ENCODE peak calls at places on chromosomes 16 and 17, in eight cellular contexts. One of them, this sample, is unnamed.
A peak's percentile ranks its signal among the peaks of the same experiment; 100 is the strongest.

GRCh38 chr17:14838567-14838966 is 426.6 kb downstream of the PMP22 start:
- DNase-seq in cardiac muscle cell: no peak
- DNase-seq in naive thymus-derived CD4-positive, alpha-beta T cell: no peak
- DNase-seq in tibial artery: no peak
- DNase-seq in transverse colon: no peak
- DNase-seq in OCI-LY7: no peak
- DNase-seq in IMR-90: peak; percentile 38
- DNase-seq in heart left ventricle: no peak
- DNase-seq in this sample: no peak

GRCh38 chr16:35754391-35755369 is 2295.3 kb downstream of the TP53TG3F start:
- DNase-seq in naive thymus-derived CD4-positive, alpha-beta T cell: no peak
- DNase-seq in cardiac muscle cell: no peak
- DNase-seq in heart left ventricle: no peak
- DNase-seq in transverse colon: no peak
- DNase-seq in tibial artery: no peak
- DNase-seq in OCI-LY7: no peak
- DNase-seq in IMR-90: no peak
- DNase-seq in this sample: no peak

GRCh38 chr17:4247981-4248388 is 15.8 kb downstream of the ANKFY1 start:
- DNase-seq in naive thymus-derived CD4-positive, alpha-beta T cell: no peak
- DNase-seq in cardiac muscle cell: no peak
- DNase-seq in transverse colon: peak; percentile 82
- DNase-seq in OCI-LY7: no peak
- DNase-seq in heart left ventricle: no peak
- DNase-seq in IMR-90: no peak
- DNase-seq in tibial artery: no peak
- DNase-seq in this sample: peak; percentile 89

GRCh38 chr17:8360260-8360659 is 16.2 kb downstream of the KRABD2 start:
- DNase-seq in IMR-90: no peak
- DNase-seq in tibial artery: no peak
- DNase-seq in OCI-LY7: no peak
- DNase-seq in cardiac muscle cell: no peak
- DNase-seq in naive thymus-derived CD4-positive, alpha-beta T cell: no peak
- DNase-seq in heart left ventricle: no peak
- DNase-seq in transverse colon: no peak
- DNase-seq in this sample: no peak

GRCh38 chr17:11628374-11628773 is 30.1 kb downstream of the DNAH9 start:
- DNase-seq in naive thymus-derived CD4-positive, alpha-beta T cell: no peak
- DNase-seq in cardiac muscle cell: no peak
- DNase-seq in transverse colon: no peak
- DNase-seq in OCI-LY7: no peak
- DNase-seq in tibial artery: no peak
- DNase-seq in heart left ventricle: no peak
- DNase-seq in IMR-90: no peak
- DNase-seq in this sample: peak; percentile 92

GRCh38 chr17:40443988-40444899 is 994 bp downstream of the IGFBP4 start:
- DNase-seq in naive thymus-derived CD4-positive, alpha-beta T cell: no peak
- DNase-seq in OCI-LY7: no peak
- DNase-seq in IMR-90: peak; percentile 19
- DNase-seq in heart left ventricle: no peak
- DNase-seq in transverse colon: peak; percentile 27
- DNase-seq in tibial artery: no peak
- DNase-seq in cardiac muscle cell: peak; percentile 48
- DNase-seq in this sample: peak; percentile 76

GRCh38 chr17:43338886-43339516 is 59.8 kb upstream of the ARL4D start:
- DNase-seq in transverse colon: peak; percentile 82
- DNase-seq in cardiac muscle cell: peak; percentile 54
- DNase-seq in heart left ventricle: peak; percentile 77
- DNase-seq in naive thymus-derived CD4-positive, alpha-beta T cell: peak; percentile 37
- DNase-seq in tibial artery: peak; percentile 84
- DNase-seq in IMR-90: no peak
- DNase-seq in OCI-LY7: peak; percentile 67
- DNase-seq in this sample: peak; percentile 90

GRCh38 chr17:80195671-80196529 is 24.2 kb downstream of the SGSH start:
- DNase-seq in cardiac muscle cell: no peak
- DNase-seq in transverse colon: no peak
- DNase-seq in tibial artery: no peak
- DNase-seq in IMR-90: no peak
- DNase-seq in OCI-LY7: peak; percentile 51
- DNase-seq in heart left ventricle: no peak
- DNase-seq in naive thymus-derived CD4-positive, alpha-beta T cell: peak; percentile 54
- DNase-seq in this sample: peak; percentile 87

GRCh38 chr17:11485802-11486421 is 112.4 kb upstream of the DNAH9 start:
- DNase-seq in naive thymus-derived CD4-positive, alpha-beta T cell: no peak
- DNase-seq in heart left ventricle: no peak
- DNase-seq in cardiac muscle cell: no peak
- DNase-seq in tibial artery: no peak
- DNase-seq in transverse colon: no peak
- DNase-seq in IMR-90: no peak
- DNase-seq in OCI-LY7: no peak
- DNase-seq in this sample: peak; percentile 74

GRCh38 chr17:57284583-57284982 is 28.3 kb downstream of the MSI2 start:
- DNase-seq in OCI-LY7: no peak
- DNase-seq in tibial artery: no peak
- DNase-seq in IMR-90: no peak
- DNase-seq in transverse colon: no peak
- DNase-seq in heart left ventricle: no peak
- DNase-seq in naive thymus-derived CD4-positive, alpha-beta T cell: no peak
- DNase-seq in cardiac muscle cell: no peak
- DNase-seq in this sample: no peak

GRCh38 chr16:22195445-22195694 is 10.7 kb upstream of the EEF2K start:
- DNase-seq in OCI-LY7: no peak
- DNase-seq in transverse colon: no peak
- DNase-seq in IMR-90: no peak
- DNase-seq in cardiac muscle cell: no peak
- DNase-seq in heart left ventricle: no peak
- DNase-seq in tibial artery: no peak
- DNase-seq in naive thymus-derived CD4-positive, alpha-beta T cell: no peak
- DNase-seq in this sample: no peak

GRCh38 chr16:57646388-57647039 is 18.1 kb downstream of the ADGRG1 start:
- DNase-seq in heart left ventricle: no peak
- DNase-seq in tibial artery: no peak
- DNase-seq in IMR-90: no peak
- DNase-seq in naive thymus-derived CD4-positive, alpha-beta T cell: no peak
- DNase-seq in cardiac muscle cell: no peak
- DNase-seq in transverse colon: no peak
- DNase-seq in OCI-LY7: no peak
- DNase-seq in this sample: no peak

GRCh38 chr17:38571833-38572274 is 33.9 kb downstream of the SRCIN1 start:
- DNase-seq in OCI-LY7: no peak
- DNase-seq in heart left ventricle: no peak
- DNase-seq in IMR-90: no peak
- DNase-seq in naive thymus-derived CD4-positive, alpha-beta T cell: no peak
- DNase-seq in cardiac muscle cell: no peak
- DNase-seq in tibial artery: no peak
- DNase-seq in transverse colon: no peak
- DNase-seq in this sample: peak; percentile 75

GRCh38 chr17:38569701-38570512 is 35.8 kb downstream of the SRCIN1 start:
- DNase-seq in transverse colon: no peak
- DNase-seq in OCI-LY7: no peak
- DNase-seq in tibial artery: no peak
- DNase-seq in heart left ventricle: no peak
- DNase-seq in IMR-90: no peak
- DNase-seq in cardiac muscle cell: no peak
- DNase-seq in naive thymus-derived CD4-positive, alpha-beta T cell: no peak
- DNase-seq in this sample: no peak

GRCh38 chr17:38572292-38572664 is 33.5 kb downstream of the SRCIN1 start:
- DNase-seq in naive thymus-derived CD4-positive, alpha-beta T cell: no peak
- DNase-seq in transverse colon: no peak
- DNase-seq in cardiac muscle cell: no peak
- DNase-seq in heart left ventricle: no peak
- DNase-seq in IMR-90: no peak
- DNase-seq in tibial artery: no peak
- DNase-seq in OCI-LY7: no peak
- DNase-seq in this sample: no peak

GRCh38 chr17:38574712-38575111 is 31.0 kb downstream of the SRCIN1 start:
- DNase-seq in naive thymus-derived CD4-positive, alpha-beta T cell: no peak
- DNase-seq in tibial artery: no peak
- DNase-seq in heart left ventricle: no peak
- DNase-seq in transverse colon: no peak
- DNase-seq in OCI-LY7: no peak
- DNase-seq in cardiac muscle cell: no peak
- DNase-seq in IMR-90: no peak
- DNase-seq in this sample: peak; percentile 80

DNA sequence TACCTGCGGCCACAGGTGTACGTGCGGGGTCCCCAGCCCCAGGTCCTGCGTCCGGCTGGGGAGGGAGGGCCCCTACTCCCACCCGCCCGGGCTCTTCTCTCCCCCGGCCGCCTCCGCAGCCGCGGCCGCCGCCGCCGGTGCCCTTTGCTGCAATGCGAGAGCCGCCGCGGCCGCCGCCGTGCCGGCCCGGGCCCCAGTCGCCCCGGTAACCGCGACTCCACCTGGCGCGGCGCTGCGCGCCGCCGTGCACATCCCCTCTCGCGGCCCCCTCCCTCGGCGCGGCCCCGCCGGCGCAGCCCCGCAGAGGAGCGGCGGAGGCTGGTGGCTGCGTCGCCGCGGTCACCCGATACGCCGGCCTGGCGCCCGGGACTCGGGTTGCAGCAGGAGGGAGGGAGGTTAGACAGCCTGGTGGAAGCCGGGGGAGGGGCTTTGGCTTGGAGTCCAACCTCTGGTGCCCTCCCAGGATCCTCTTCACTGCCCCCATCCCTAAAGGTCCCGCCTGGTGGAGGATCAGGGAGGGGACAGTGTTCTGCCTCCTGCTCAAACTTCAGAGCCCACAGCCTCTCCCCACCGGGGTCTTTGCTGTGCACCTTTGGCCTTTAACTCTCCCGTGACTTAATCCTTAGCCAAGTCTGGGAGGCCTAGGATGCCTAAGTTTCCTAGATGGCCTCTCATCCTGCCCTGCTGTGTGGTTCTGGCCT is 32.9 kb downstream of the SRCIN1 start:
- DNase-seq in tibial artery: no peak
- DNase-seq in naive thymus-derived CD4-positive, alpha-beta T cell: no peak
- DNase-seq in OCI-LY7: no peak
- DNase-seq in transverse colon: no peak
- DNase-seq in IMR-90: no peak
- DNase-seq in cardiac muscle cell: no peak
- DNase-seq in heart left ventricle: no peak
- DNase-seq in this sample: peak; percentile 95
- H3K4me1 ChIP-seq in tibial artery: peaks cover 16% of the 10 kb centered on the region
- H3K4me1 ChIP-seq in naive thymus-derived CD4-positive, alpha-beta T cell: no peaks in the 10 kb centered on the region
- H3K4me1 ChIP-seq in OCI-LY7: peaks cover 6% of the 10 kb centered on the region
- H3K4me1 ChIP-seq in transverse colon: peaks cover 12% of the 10 kb centered on the region
- H3K4me1 ChIP-seq in IMR-90: no peaks in the 10 kb centered on the region
- H3K4me1 ChIP-seq in cardiac muscle cell: peaks cover 9% of the 10 kb centered on the region
- H3K4me1 ChIP-seq in heart left ventricle: no peaks in the 10 kb centered on the region
- H3K4me1 ChIP-seq in this sample: no peaks in the 10 kb centered on the region

DNA sequence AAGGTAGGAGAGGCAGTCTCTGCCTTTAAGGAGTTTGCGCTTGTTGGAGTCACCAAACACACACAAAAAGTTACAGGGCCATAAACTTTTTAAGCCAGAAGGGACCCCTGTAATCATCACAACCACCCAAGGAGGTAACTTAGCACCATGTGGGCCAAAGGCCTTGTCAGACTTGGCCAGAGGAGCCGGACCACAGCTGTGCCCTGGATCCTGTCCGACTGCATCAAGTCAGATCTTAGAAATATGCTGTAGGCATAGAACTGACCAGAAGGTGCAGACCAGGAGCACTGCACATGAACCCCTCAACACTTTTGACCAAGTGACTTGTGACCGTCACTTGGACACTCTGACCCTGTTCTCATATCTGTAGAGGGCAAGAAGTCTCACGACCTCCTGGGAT is 9.8 kb downstream of the AXIN2 start:
- DNase-seq in transverse colon: no peak
- DNase-seq in heart left ventricle: no peak
- DNase-seq in cardiac muscle cell: no peak
- DNase-seq in naive thymus-derived CD4-positive, alpha-beta T cell: no peak
- DNase-seq in IMR-90: no peak
- DNase-seq in OCI-LY7: no peak
- DNase-seq in tibial artery: no peak
- DNase-seq in this sample: no peak
- H3K4me1 ChIP-seq in transverse colon: peaks cover 20% of the 10 kb centered on the region
- H3K4me1 ChIP-seq in heart left ventricle: peaks cover 32% of the 10 kb centered on the region
- H3K4me1 ChIP-seq in cardiac muscle cell: peaks cover 38% of the 10 kb centered on the region
- H3K4me1 ChIP-seq in naive thymus-derived CD4-positive, alpha-beta T cell: peaks cover 6% of the 10 kb centered on the region
- H3K4me1 ChIP-seq in IMR-90: peaks cover 18% of the 10 kb centered on the region
- H3K4me1 ChIP-seq in OCI-LY7: peaks cover 3% of the 10 kb centered on the region
- H3K4me1 ChIP-seq in tibial artery: no peaks in the 10 kb centered on the region
- H3K4me1 ChIP-seq in this sample: peaks cover 34% of the 10 kb centered on the region

DNA sequence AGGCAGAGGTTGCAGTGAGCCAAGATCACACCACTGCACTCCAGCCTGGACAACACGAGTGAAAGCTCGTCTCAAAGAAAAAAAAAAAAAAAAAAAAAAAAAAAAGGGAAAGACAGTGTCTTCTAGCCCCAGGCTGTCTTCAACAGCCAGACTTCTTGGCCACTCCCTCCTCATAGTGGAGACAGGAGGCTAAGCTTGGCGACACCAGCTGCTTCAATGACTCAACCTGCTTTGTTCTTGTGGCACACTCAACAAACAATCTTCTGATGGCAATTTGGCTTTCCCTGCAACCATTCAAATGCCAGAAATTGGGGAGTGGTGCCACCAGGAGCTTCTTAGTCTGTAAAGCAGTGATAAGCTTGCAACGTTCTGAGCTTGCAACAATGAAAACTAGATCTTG is 290.4 kb upstream of the DYNLRB2 start:
- DNase-seq in naive thymus-derived CD4-positive, alpha-beta T cell: no peak
- DNase-seq in transverse colon: no peak
- DNase-seq in OCI-LY7: no peak
- DNase-seq in IMR-90: no peak
- DNase-seq in heart left ventricle: no peak
- DNase-seq in cardiac muscle cell: no peak
- DNase-seq in tibial artery: no peak
- DNase-seq in this sample: no peak
- H3K4me1 ChIP-seq in naive thymus-derived CD4-positive, alpha-beta T cell: no peaks in the 10 kb centered on the region
- H3K4me1 ChIP-seq in transverse colon: no peaks in the 10 kb centered on the region
- H3K4me1 ChIP-seq in OCI-LY7: no peaks in the 10 kb centered on the region
- H3K4me1 ChIP-seq in IMR-90: no peaks in the 10 kb centered on the region
- H3K4me1 ChIP-seq in heart left ventricle: no peaks in the 10 kb centered on the region
- H3K4me1 ChIP-seq in cardiac muscle cell: no peaks in the 10 kb centered on the region
- H3K4me1 ChIP-seq in tibial artery: no peaks in the 10 kb centered on the region
- H3K4me1 ChIP-seq in this sample: no peaks in the 10 kb centered on the region

GRCh38 chr16:88792668-88793587 is 7.9 kb upstream of the PIEZO1 start:
- DNase-seq in naive thymus-derived CD4-positive, alpha-beta T cell: no peak
- DNase-seq in cardiac muscle cell: no peak
- DNase-seq in heart left ventricle: peak; percentile 17
- DNase-seq in OCI-LY7: peak; percentile 61
- DNase-seq in transverse colon: no peak
- DNase-seq in tibial artery: no peak
- DNase-seq in IMR-90: no peak
- DNase-seq in this sample: no peak

GRCh38 chr16:88789593-88789992 is 4.6 kb upstream of the PIEZO1 start:
- DNase-seq in heart left ventricle: no peak
- DNase-seq in cardiac muscle cell: no peak
- DNase-seq in naive thymus-derived CD4-positive, alpha-beta T cell: no peak
- DNase-seq in tibial artery: no peak
- DNase-seq in transverse colon: peak; percentile 10
- DNase-seq in IMR-90: no peak
- DNase-seq in OCI-LY7: no peak
- DNase-seq in this sample: no peak

GRCh38 chr16:88787579-88788314 is 2.7 kb upstream of the PIEZO1 start:
- DNase-seq in cardiac muscle cell: no peak
- DNase-seq in tibial artery: no peak
- DNase-seq in naive thymus-derived CD4-positive, alpha-beta T cell: no peak
- DNase-seq in OCI-LY7: no peak
- DNase-seq in transverse colon: no peak
- DNase-seq in IMR-90: no peak
- DNase-seq in heart left ventricle: no peak
- DNase-seq in this sample: no peak

GRCh38 chr16:88792078-88792550 is 7.1 kb upstream of the PIEZO1 start:
- DNase-seq in cardiac muscle cell: no peak
- DNase-seq in tibial artery: no peak
- DNase-seq in IMR-90: no peak
- DNase-seq in heart left ventricle: peak; percentile 17
- DNase-seq in transverse colon: no peak
- DNase-seq in OCI-LY7: no peak
- DNase-seq in naive thymus-derived CD4-positive, alpha-beta T cell: no peak
- DNase-seq in this sample: no peak

GRCh38 chr16:88790312-88791150 is 5.5 kb upstream of the PIEZO1 start:
- DNase-seq in heart left ventricle: no peak
- DNase-seq in OCI-LY7: peak; percentile 62
- DNase-seq in naive thymus-derived CD4-positive, alpha-beta T cell: no peak
- DNase-seq in transverse colon: peak; percentile 62
- DNase-seq in IMR-90: peak; percentile 24
- DNase-seq in tibial artery: peak; percentile 73
- DNase-seq in cardiac muscle cell: peak; percentile 49
- DNase-seq in this sample: no peak
- H3K4me1 ChIP-seq in heart left ventricle: no peaks in the 10 kb centered on the region
- H3K4me1 ChIP-seq in OCI-LY7: peaks cover 64% of the 10 kb centered on the region
- H3K4me1 ChIP-seq in naive thymus-derived CD4-positive, alpha-beta T cell: peaks cover 34% of the 10 kb centered on the region
- H3K4me1 ChIP-seq in transverse colon: peaks cover 22% of the 10 kb centered on the region
- H3K4me1 ChIP-seq in IMR-90: peaks cover 9% of the 10 kb centered on the region
- H3K4me1 ChIP-seq in tibial artery: no peaks in the 10 kb centered on the region
- H3K4me1 ChIP-seq in cardiac muscle cell: peaks cover 3% of the 10 kb centered on the region
- H3K4me1 ChIP-seq in this sample: no peaks in the 10 kb centered on the region

This sample was measured in endodermal cell.